ENCODE peak calls at places on chromosomes 11 and 22, in ten cellular contexts. One of them, this sample, is unnamed.

GRCh38 chr11:115377882-115378296 is 126.3 kb downstream of the CADM1 start:
- DNase-seq in NCI-H1092 treated with DMSO at 0.1 percent for 48 hours: no peak
- DNase-seq in D341Med: no peak
- DNase-seq in dorsolateral prefrontal cortex: no peak
- DNase-seq in astrocyte of the spinal cord: no peak
- DNase-seq in stimulated activated CD4-positive, alpha-beta T cell treated with anti-CD3 and anti-CD28 coated beads, Interleukin-2, amount 100 ng/mL, for 48 hours: no peak
- DNase-seq in activated CD4-positive, alpha-beta T cell treated with anti-CD3 and anti-CD28 coated beads for 4 hours: no peak
- DNase-seq in AG10803: no peak
- DNase-seq in AG08396: no peak
- DNase-seq in NCI-H1048: no peak
- DNase-seq in this sample: no peak

GRCh38 chr11:83349371-83349770 is 63.2 kb upstream of the CCDC90B start:
- DNase-seq in D341Med: no peak
- DNase-seq in NCI-H1092 treated with DMSO at 0.1 percent for 48 hours: no peak
- DNase-seq in AG08396: no peak
- DNase-seq in astrocyte of the spinal cord: no peak
- DNase-seq in stimulated activated CD4-positive, alpha-beta T cell treated with anti-CD3 and anti-CD28 coated beads, Interleukin-2, amount 100 ng/mL, for 48 hours: no peak
- DNase-seq in AG10803: peak; percentile 1
- DNase-seq in activated CD4-positive, alpha-beta T cell treated with anti-CD3 and anti-CD28 coated beads for 4 hours: no peak
- DNase-seq in dorsolateral prefrontal cortex: no peak
- DNase-seq in NCI-H1048: no peak
- DNase-seq in this sample: no peak

GRCh38 chr11:130212431-130212961 is 52.9 kb downstream of the ST14 start:
- DNase-seq in NCI-H1048: no peak
- DNase-seq in AG08396: peak; percentile 37
- DNase-seq in astrocyte of the spinal cord: no peak
- DNase-seq in AG10803: no peak
- DNase-seq in activated CD4-positive, alpha-beta T cell treated with anti-CD3 and anti-CD28 coated beads for 4 hours: no peak
- DNase-seq in dorsolateral prefrontal cortex: no peak
- DNase-seq in NCI-H1092 treated with DMSO at 0.1 percent for 48 hours: no peak
- DNase-seq in D341Med: peak; percentile 52
- DNase-seq in stimulated activated CD4-positive, alpha-beta T cell treated with anti-CD3 and anti-CD28 coated beads, Interleukin-2, amount 100 ng/mL, for 48 hours: no peak
- DNase-seq in this sample: peak; percentile 21

GRCh38 chr11:122038543-122038942 is 77.5 kb downstream of the BLID start:
- DNase-seq in activated CD4-positive, alpha-beta T cell treated with anti-CD3 and anti-CD28 coated beads for 4 hours: no peak
- DNase-seq in NCI-H1048: no peak
- DNase-seq in AG08396: peak; percentile 55
- DNase-seq in stimulated activated CD4-positive, alpha-beta T cell treated with anti-CD3 and anti-CD28 coated beads, Interleukin-2, amount 100 ng/mL, for 48 hours: no peak
- DNase-seq in AG10803: peak; percentile 99
- DNase-seq in dorsolateral prefrontal cortex: no peak
- DNase-seq in NCI-H1092 treated with DMSO at 0.1 percent for 48 hours: no peak
- DNase-seq in astrocyte of the spinal cord: peak; percentile 67
- DNase-seq in D341Med: no peak
- DNase-seq in this sample: no peak

GRCh38 chr22:32034275-32034674 is 8.8 kb upstream of the SLC5A1 start:
- DNase-seq in NCI-H1092 treated with DMSO at 0.1 percent for 48 hours: no peak
- DNase-seq in activated CD4-positive, alpha-beta T cell treated with anti-CD3 and anti-CD28 coated beads for 4 hours: no peak
- DNase-seq in dorsolateral prefrontal cortex: no peak
- DNase-seq in AG08396: no peak
- DNase-seq in astrocyte of the spinal cord: no peak
- DNase-seq in AG10803: no peak
- DNase-seq in stimulated activated CD4-positive, alpha-beta T cell treated with anti-CD3 and anti-CD28 coated beads, Interleukin-2, amount 100 ng/mL, for 48 hours: no peak
- DNase-seq in D341Med: no peak
- DNase-seq in NCI-H1048: no peak
- DNase-seq in this sample: no peak

GRCh38 chr11:114310095-114310494 is 13.9 kb downstream of the NNMT start:
- DNase-seq in AG10803: no peak
- DNase-seq in dorsolateral prefrontal cortex: no peak
- DNase-seq in D341Med: no peak
- DNase-seq in activated CD4-positive, alpha-beta T cell treated with anti-CD3 and anti-CD28 coated beads for 4 hours: no peak
- DNase-seq in stimulated activated CD4-positive, alpha-beta T cell treated with anti-CD3 and anti-CD28 coated beads, Interleukin-2, amount 100 ng/mL, for 48 hours: no peak
- DNase-seq in NCI-H1092 treated with DMSO at 0.1 percent for 48 hours: no peak
- DNase-seq in astrocyte of the spinal cord: peak; percentile 32
- DNase-seq in NCI-H1048: no peak
- DNase-seq in AG08396: no peak
- DNase-seq in this sample: no peak

GRCh38 chr11:113045146-113045545 is 83.9 kb downstream of the NCAM1 start:
- DNase-seq in AG08396: no peak
- DNase-seq in stimulated activated CD4-positive, alpha-beta T cell treated with anti-CD3 and anti-CD28 coated beads, Interleukin-2, amount 100 ng/mL, for 48 hours: no peak
- DNase-seq in NCI-H1092 treated with DMSO at 0.1 percent for 48 hours: no peak
- DNase-seq in AG10803: no peak
- DNase-seq in D341Med: no peak
- DNase-seq in astrocyte of the spinal cord: no peak
- DNase-seq in activated CD4-positive, alpha-beta T cell treated with anti-CD3 and anti-CD28 coated beads for 4 hours: no peak
- DNase-seq in NCI-H1048: no peak
- DNase-seq in dorsolateral prefrontal cortex: no peak
- DNase-seq in this sample: no peak

GRCh38 chr11:44661311-44661717 is 65.4 kb upstream of the TSPAN18 start:
- DNase-seq in activated CD4-positive, alpha-beta T cell treated with anti-CD3 and anti-CD28 coated beads for 4 hours: no peak
- DNase-seq in AG08396: no peak
- DNase-seq in astrocyte of the spinal cord: no peak
- DNase-seq in NCI-H1048: no peak
- DNase-seq in stimulated activated CD4-positive, alpha-beta T cell treated with anti-CD3 and anti-CD28 coated beads, Interleukin-2, amount 100 ng/mL, for 48 hours: no peak
- DNase-seq in NCI-H1092 treated with DMSO at 0.1 percent for 48 hours: no peak
- DNase-seq in D341Med: no peak
- DNase-seq in dorsolateral prefrontal cortex: no peak
- DNase-seq in AG10803: peak; percentile 8
- DNase-seq in this sample: no peak

GRCh38 chr11:6570691-6571427 is 32.6 kb downstream of the RRP8 start:
- DNase-seq in astrocyte of the spinal cord: no peak
- DNase-seq in dorsolateral prefrontal cortex: peak; percentile 58
- DNase-seq in stimulated activated CD4-positive, alpha-beta T cell treated with anti-CD3 and anti-CD28 coated beads, Interleukin-2, amount 100 ng/mL, for 48 hours: no peak
- DNase-seq in AG08396: no peak
- DNase-seq in activated CD4-positive, alpha-beta T cell treated with anti-CD3 and anti-CD28 coated beads for 4 hours: no peak
- DNase-seq in D341Med: no peak
- DNase-seq in NCI-H1092 treated with DMSO at 0.1 percent for 48 hours: no peak
- DNase-seq in NCI-H1048: no peak
- DNase-seq in AG10803: no peak
- DNase-seq in this sample: no peak

GRCh38 chr11:102927624-102927990 is 27.9 kb downstream of the MMP13 start:
- DNase-seq in D341Med: no peak
- DNase-seq in NCI-H1048: no peak
- DNase-seq in astrocyte of the spinal cord: no peak
- DNase-seq in AG10803: no peak
- DNase-seq in AG08396: no peak
- DNase-seq in activated CD4-positive, alpha-beta T cell treated with anti-CD3 and anti-CD28 coated beads for 4 hours: no peak
- DNase-seq in stimulated activated CD4-positive, alpha-beta T cell treated with anti-CD3 and anti-CD28 coated beads, Interleukin-2, amount 100 ng/mL, for 48 hours: no peak
- DNase-seq in NCI-H1092 treated with DMSO at 0.1 percent for 48 hours: no peak
- DNase-seq in dorsolateral prefrontal cortex: no peak
- DNase-seq in this sample: no peak

GRCh38 chr11:10674440-10674855 is 19.1 kb downstream of the IRAG1 start:
- DNase-seq in AG08396: no peak
- DNase-seq in AG10803: peak; percentile 21
- DNase-seq in astrocyte of the spinal cord: no peak
- DNase-seq in NCI-H1048: no peak
- DNase-seq in NCI-H1092 treated with DMSO at 0.1 percent for 48 hours: no peak
- DNase-seq in D341Med: no peak
- DNase-seq in dorsolateral prefrontal cortex: no peak
- DNase-seq in activated CD4-positive, alpha-beta T cell treated with anti-CD3 and anti-CD28 coated beads for 4 hours: no peak
- DNase-seq in stimulated activated CD4-positive, alpha-beta T cell treated with anti-CD3 and anti-CD28 coated beads, Interleukin-2, amount 100 ng/mL, for 48 hours: no peak
- DNase-seq in this sample: no peak

GRCh38 chr22:41347066-41347859 is 34.5 kb upstream of the TEF start:
- DNase-seq in NCI-H1092 treated with DMSO at 0.1 percent for 48 hours: no peak
- DNase-seq in D341Med: no peak
- DNase-seq in activated CD4-positive, alpha-beta T cell treated with anti-CD3 and anti-CD28 coated beads for 4 hours: no peak
- DNase-seq in dorsolateral prefrontal cortex: no peak
- DNase-seq in stimulated activated CD4-positive, alpha-beta T cell treated with anti-CD3 and anti-CD28 coated beads, Interleukin-2, amount 100 ng/mL, for 48 hours: no peak
- DNase-seq in astrocyte of the spinal cord: no peak
- DNase-seq in AG10803: no peak
- DNase-seq in AG08396: no peak
- DNase-seq in NCI-H1048: no peak
- DNase-seq in this sample: no peak

GRCh38 chr22:49024775-49025440 is 802.8 kb downstream of the BRD1 start:
- DNase-seq in astrocyte of the spinal cord: no peak
- DNase-seq in stimulated activated CD4-positive, alpha-beta T cell treated with anti-CD3 and anti-CD28 coated beads, Interleukin-2, amount 100 ng/mL, for 48 hours: no peak
- DNase-seq in D341Med: no peak
- DNase-seq in NCI-H1048: no peak
- DNase-seq in AG08396: no peak
- DNase-seq in dorsolateral prefrontal cortex: no peak
- DNase-seq in NCI-H1092 treated with DMSO at 0.1 percent for 48 hours: no peak
- DNase-seq in activated CD4-positive, alpha-beta T cell treated with anti-CD3 and anti-CD28 coated beads for 4 hours: no peak
- DNase-seq in AG10803: no peak
- DNase-seq in this sample: no peak

GRCh38 chr11:125431481-125431880 is 64.6 kb downstream of the FEZ1 start:
- DNase-seq in dorsolateral prefrontal cortex: no peak
- DNase-seq in NCI-H1092 treated with DMSO at 0.1 percent for 48 hours: no peak
- DNase-seq in activated CD4-positive, alpha-beta T cell treated with anti-CD3 and anti-CD28 coated beads for 4 hours: no peak
- DNase-seq in D341Med: no peak
- DNase-seq in stimulated activated CD4-positive, alpha-beta T cell treated with anti-CD3 and anti-CD28 coated beads, Interleukin-2, amount 100 ng/mL, for 48 hours: no peak
- DNase-seq in NCI-H1048: no peak
- DNase-seq in astrocyte of the spinal cord: no peak
- DNase-seq in AG10803: no peak
- DNase-seq in AG08396: no peak
- DNase-seq in this sample: no peak

GRCh38 chr22:31089101-31090100 is 8.3 kb downstream of the SMTN start:
- DNase-seq in astrocyte of the spinal cord: peak; percentile 20
- DNase-seq in activated CD4-positive, alpha-beta T cell treated with anti-CD3 and anti-CD28 coated beads for 4 hours: no peak
- DNase-seq in AG08396: peak; percentile 76
- DNase-seq in AG10803: no peak
- DNase-seq in D341Med: peak; percentile 77
- DNase-seq in dorsolateral prefrontal cortex: no peak
- DNase-seq in NCI-H1048: no peak
- DNase-seq in NCI-H1092 treated with DMSO at 0.1 percent for 48 hours: peak; percentile 8
- DNase-seq in stimulated activated CD4-positive, alpha-beta T cell treated with anti-CD3 and anti-CD28 coated beads, Interleukin-2, amount 100 ng/mL, for 48 hours: no peak
- DNase-seq in this sample: peak; percentile 74

GRCh38 chr11:62077136-62077535 is 46.7 kb upstream of the INCENP start:
- DNase-seq in activated CD4-positive, alpha-beta T cell treated with anti-CD3 and anti-CD28 coated beads for 4 hours: no peak
- DNase-seq in AG10803: peak; percentile 45
- DNase-seq in astrocyte of the spinal cord: no peak
- DNase-seq in NCI-H1092 treated with DMSO at 0.1 percent for 48 hours: no peak
- DNase-seq in AG08396: no peak
- DNase-seq in D341Med: no peak
- DNase-seq in stimulated activated CD4-positive, alpha-beta T cell treated with anti-CD3 and anti-CD28 coated beads, Interleukin-2, amount 100 ng/mL, for 48 hours: no peak
- DNase-seq in NCI-H1048: no peak
- DNase-seq in dorsolateral prefrontal cortex: no peak
- DNase-seq in this sample: no peak

GRCh38 chr22:31148953-31149627 is 8.8 kb upstream of the PLA2G3 start:
- DNase-seq in stimulated activated CD4-positive, alpha-beta T cell treated with anti-CD3 and anti-CD28 coated beads, Interleukin-2, amount 100 ng/mL, for 48 hours: peak; percentile 23
- DNase-seq in D341Med: peak; percentile 88
- DNase-seq in AG08396: peak; percentile 88
- DNase-seq in astrocyte of the spinal cord: peak; percentile 80
- DNase-seq in activated CD4-positive, alpha-beta T cell treated with anti-CD3 and anti-CD28 coated beads for 4 hours: peak; percentile 16
- DNase-seq in NCI-H1092 treated with DMSO at 0.1 percent for 48 hours: peak; percentile 72
- DNase-seq in dorsolateral prefrontal cortex: peak; percentile 54
- DNase-seq in AG10803: peak; percentile 74
- DNase-seq in NCI-H1048: no peak
- DNase-seq in this sample: peak; percentile 55

GRCh38 chr11:46413755-46414465 is 22.3 kb upstream of the CHRM4 start:
- DNase-seq in NCI-H1092 treated with DMSO at 0.1 percent for 48 hours: peak; percentile 89
- DNase-seq in dorsolateral prefrontal cortex: no peak
- DNase-seq in activated CD4-positive, alpha-beta T cell treated with anti-CD3 and anti-CD28 coated beads for 4 hours: no peak
- DNase-seq in stimulated activated CD4-positive, alpha-beta T cell treated with anti-CD3 and anti-CD28 coated beads, Interleukin-2, amount 100 ng/mL, for 48 hours: no peak
- DNase-seq in AG10803: no peak
- DNase-seq in NCI-H1048: no peak
- DNase-seq in D341Med: no peak
- DNase-seq in AG08396: no peak
- DNase-seq in astrocyte of the spinal cord: no peak
- DNase-seq in this sample: no peak

GRCh38 chr11:86490582-86490981 is 115.9 kb downstream of the CCDC81 start:
- DNase-seq in NCI-H1092 treated with DMSO at 0.1 percent for 48 hours: peak; percentile 1
- DNase-seq in NCI-H1048: no peak
- DNase-seq in activated CD4-positive, alpha-beta T cell treated with anti-CD3 and anti-CD28 coated beads for 4 hours: no peak
- DNase-seq in astrocyte of the spinal cord: peak; percentile 36
- DNase-seq in AG10803: no peak
- DNase-seq in dorsolateral prefrontal cortex: no peak
- DNase-seq in stimulated activated CD4-positive, alpha-beta T cell treated with anti-CD3 and anti-CD28 coated beads, Interleukin-2, amount 100 ng/mL, for 48 hours: no peak
- DNase-seq in AG08396: no peak
- DNase-seq in D341Med: no peak
- DNase-seq in this sample: no peak

GRCh38 chr11:6608726-6609501 is 3.1 kb downstream of the TAF10 start:
- DNase-seq in stimulated activated CD4-positive, alpha-beta T cell treated with anti-CD3 and anti-CD28 coated beads, Interleukin-2, amount 100 ng/mL, for 48 hours: no peak
- DNase-seq in AG10803: no peak
- DNase-seq in dorsolateral prefrontal cortex: no peak
- DNase-seq in NCI-H1092 treated with DMSO at 0.1 percent for 48 hours: no peak
- DNase-seq in D341Med: no peak
- DNase-seq in NCI-H1048: no peak
- DNase-seq in AG08396: no peak
- DNase-seq in activated CD4-positive, alpha-beta T cell treated with anti-CD3 and anti-CD28 coated beads for 4 hours: no peak
- DNase-seq in astrocyte of the spinal cord: no peak
- DNase-seq in this sample: no peak

GRCh38 chr22:38777087-38777671 is 16.8 kb downstream of the DNAL4 start:
- DNase-seq in AG08396: no peak
- DNase-seq in D341Med: no peak
- DNase-seq in stimulated activated CD4-positive, alpha-beta T cell treated with anti-CD3 and anti-CD28 coated beads, Interleukin-2, amount 100 ng/mL, for 48 hours: no peak
- DNase-seq in AG10803: no peak
- DNase-seq in dorsolateral prefrontal cortex: peak; percentile 66
- DNase-seq in astrocyte of the spinal cord: no peak
- DNase-seq in activated CD4-positive, alpha-beta T cell treated with anti-CD3 and anti-CD28 coated beads for 4 hours: no peak
- DNase-seq in NCI-H1048: no peak
- DNase-seq in NCI-H1092 treated with DMSO at 0.1 percent for 48 hours: no peak
- DNase-seq in this sample: no peak

GRCh38 chr11:75371930-75372876 is 20.7 kb upstream of the ARRB1 start:
- DNase-seq in astrocyte of the spinal cord: no peak
- DNase-seq in AG08396: no peak
- DNase-seq in stimulated activated CD4-positive, alpha-beta T cell treated with anti-CD3 and anti-CD28 coated beads, Interleukin-2, amount 100 ng/mL, for 48 hours: no peak
- DNase-seq in D341Med: no peak
- DNase-seq in AG10803: no peak
- DNase-seq in activated CD4-positive, alpha-beta T cell treated with anti-CD3 and anti-CD28 coated beads for 4 hours: no peak
- DNase-seq in dorsolateral prefrontal cortex: no peak
- DNase-seq in NCI-H1048: no peak
- DNase-seq in NCI-H1092 treated with DMSO at 0.1 percent for 48 hours: no peak
- DNase-seq in this sample: no peak

GRCh38 chr11:129453293-129453721 is 77.7 kb downstream of the BARX2 start:
- DNase-seq in NCI-H1048: no peak
- DNase-seq in dorsolateral prefrontal cortex: no peak
- DNase-seq in astrocyte of the spinal cord: no peak
- DNase-seq in AG08396: no peak
- DNase-seq in activated CD4-positive, alpha-beta T cell treated with anti-CD3 and anti-CD28 coated beads for 4 hours: no peak
- DNase-seq in AG10803: no peak
- DNase-seq in stimulated activated CD4-positive, alpha-beta T cell treated with anti-CD3 and anti-CD28 coated beads, Interleukin-2, amount 100 ng/mL, for 48 hours: no peak
- DNase-seq in NCI-H1092 treated with DMSO at 0.1 percent for 48 hours: no peak
- DNase-seq in D341Med: no peak
- DNase-seq in this sample: no peak

GRCh38 chr11:43497144-43497543 is 138.4 kb downstream of the TTC17 start:
- DNase-seq in AG10803: no peak
- DNase-seq in NCI-H1092 treated with DMSO at 0.1 percent for 48 hours: no peak
- DNase-seq in D341Med: no peak
- DNase-seq in activated CD4-positive, alpha-beta T cell treated with anti-CD3 and anti-CD28 coated beads for 4 hours: no peak
- DNase-seq in dorsolateral prefrontal cortex: no peak
- DNase-seq in stimulated activated CD4-positive, alpha-beta T cell treated with anti-CD3 and anti-CD28 coated beads, Interleukin-2, amount 100 ng/mL, for 48 hours: no peak
- DNase-seq in NCI-H1048: no peak
- DNase-seq in AG08396: no peak
- DNase-seq in astrocyte of the spinal cord: no peak
- DNase-seq in this sample: no peak

GRCh38 chr11:65853249-65853979 is 4.6 kb downstream of the CFL1 start:
- DNase-seq in dorsolateral prefrontal cortex: no peak
- DNase-seq in D341Med: no peak
- DNase-seq in AG08396: no peak
- DNase-seq in NCI-H1092 treated with DMSO at 0.1 percent for 48 hours: no peak
- DNase-seq in NCI-H1048: no peak
- DNase-seq in activated CD4-positive, alpha-beta T cell treated with anti-CD3 and anti-CD28 coated beads for 4 hours: no peak
- DNase-seq in stimulated activated CD4-positive, alpha-beta T cell treated with anti-CD3 and anti-CD28 coated beads, Interleukin-2, amount 100 ng/mL, for 48 hours: no peak
- DNase-seq in astrocyte of the spinal cord: no peak
- DNase-seq in AG10803: no peak
- DNase-seq in this sample: no peak

GRCh38 chr11:75867778-75868374 is 52.9 kb downstream of the UVRAG start:
- DNase-seq in D341Med: peak; percentile 45
- DNase-seq in AG08396: peak; percentile 60
- DNase-seq in activated CD4-positive, alpha-beta T cell treated with anti-CD3 and anti-CD28 coated beads for 4 hours: peak; percentile 63
- DNase-seq in AG10803: peak; percentile 52
- DNase-seq in NCI-H1048: no peak
- DNase-seq in dorsolateral prefrontal cortex: no peak
- DNase-seq in astrocyte of the spinal cord: peak; percentile 60
- DNase-seq in NCI-H1092 treated with DMSO at 0.1 percent for 48 hours: peak; percentile 56
- DNase-seq in stimulated activated CD4-positive, alpha-beta T cell treated with anti-CD3 and anti-CD28 coated beads, Interleukin-2, amount 100 ng/mL, for 48 hours: peak; percentile 44
- DNase-seq in this sample: no peak

GRCh38 chr11:112294688-112295340 is 34.2 kb upstream of the PLET1 start:
- DNase-seq in stimulated activated CD4-positive, alpha-beta T cell treated with anti-CD3 and anti-CD28 coated beads, Interleukin-2, amount 100 ng/mL, for 48 hours: no peak
- DNase-seq in activated CD4-positive, alpha-beta T cell treated with anti-CD3 and anti-CD28 coated beads for 4 hours: no peak
- DNase-seq in AG08396: no peak
- DNase-seq in AG10803: peak; percentile 28
- DNase-seq in D341Med: no peak
- DNase-seq in dorsolateral prefrontal cortex: no peak
- DNase-seq in NCI-H1048: no peak
- DNase-seq in astrocyte of the spinal cord: no peak
- DNase-seq in NCI-H1092 treated with DMSO at 0.1 percent for 48 hours: no peak
- DNase-seq in this sample: no peak

GRCh38 chr11:291281-292210 is 2.6 kb downstream of the PGGHG start:
- DNase-seq in activated CD4-positive, alpha-beta T cell treated with anti-CD3 and anti-CD28 coated beads for 4 hours: no peak
- DNase-seq in NCI-H1092 treated with DMSO at 0.1 percent for 48 hours: no peak
- DNase-seq in astrocyte of the spinal cord: no peak
- DNase-seq in AG10803: no peak
- DNase-seq in AG08396: no peak
- DNase-seq in D341Med: peak; percentile 24
- DNase-seq in dorsolateral prefrontal cortex: no peak
- DNase-seq in NCI-H1048: no peak
- DNase-seq in stimulated activated CD4-positive, alpha-beta T cell treated with anti-CD3 and anti-CD28 coated beads, Interleukin-2, amount 100 ng/mL, for 48 hours: no peak
- DNase-seq in this sample: no peak